ENCODE peak calls at places on chromosomes 3 and 15, in six cellular contexts. D is K562, Y is upper lobe of left lung, N is GM23248, J is uterus, T is right cardiac atrium. P is an unnamed sample.

GRCh38 chr3:189170559-189170958 is 1.2 kb upstream of the TPRG1 start:
- DNase-seq in D (no peak), Y (no peak), N (no peak), J (no peak), T (no peak), P (no peak)

GRCh38 chr3:142981108-142981507 is 17.6 kb upstream of the PAQR9 start:
- DNase-seq in D (peak; percentile 43), Y (no peak), N (no peak), J (no peak), T (no peak), P (no peak)

GRCh38 chr3:14847613-14848541 is 29.1 kb downstream of the FGD5 start:
- DNase-seq in D (peak; percentile 80), Y (peak; percentile 52), N (no peak), J (no peak), T (peak; percentile 85), P (no peak)

GRCh38 chr15:99442268-99442897 is 123.4 kb upstream of the MEF2A start:
- DNase-seq in D (no peak), Y (peak; percentile 45), N (peak; percentile 92), J (peak; percentile 57), T (peak; percentile 89), P (no peak)

GRCh38 chr3:30342319-30343060 is 263.9 kb upstream of the TGFBR2 start:
- DNase-seq in D (no peak), Y (peak; percentile 43), N (peak; percentile 95), J (peak; percentile 35), T (peak; percentile 20), P (no peak)

GRCh38 chr15:76178321-76178720 is 118.5 kb downstream of the TMEM266 start:
- DNase-seq in D (no peak), Y (no peak), N (peak; percentile 35), J (no peak), T (no peak), P (no peak)

GRCh38 chr3:128083396-128083795 is 31.2 kb downstream of the SEC61A1 start:
- DNase-seq in D (no peak), Y (no peak), N (no peak), J (no peak), T (no peak), P (no peak)

GRCh38 chr3:73432021-73432722 is 192.6 kb downstream of the PDZRN3 start:
- DNase-seq in D (peak; percentile 37), Y (no peak), N (peak; percentile 73), J (peak; percentile 45), T (peak; percentile 65), P (no peak)

GRCh38 chr3:45509038-45509767 is 85.3 kb upstream of the LIMD1 start:
- DNase-seq in D (peak; percentile 13), Y (no peak), N (peak; percentile 98), J (no peak), T (no peak), P (no peak)

GRCh38 chr3:34988296-34988695 is 651.0 kb upstream of the ARPP21 start:
- DNase-seq in D (no peak), Y (no peak), N (no peak), J (no peak), T (peak; percentile 32), P (no peak)

GRCh38 chr3:109098245-109098644 is 19.7 kb downstream of the MORC1 start:
- DNase-seq in D (peak; percentile 13), Y (no peak), N (no peak), J (no peak), T (no peak), P (no peak)

GRCh38 chr3:6807967-6808588 is 52.8 kb upstream of the GRM7 start:
- DNase-seq in D (no peak), Y (no peak), N (peak; percentile 0), J (no peak), T (no peak), P (no peak)

GRCh38 chr3:133674290-133674912 is 12.7 kb upstream of the TOPBP1 start:
- DNase-seq in D (no peak), Y (no peak), N (peak; percentile 7), J (no peak), T (no peak), P (no peak)

GRCh38 chr3:111548060-111548459 is 6.1 kb downstream of the CD96 start:
- DNase-seq in D (no peak), Y (no peak), N (peak; percentile 17), J (no peak), T (no peak), P (no peak)

GRCh38 chr3:130658666-130659065 is 88.0 kb downstream of the PIK3R4 start:
- DNase-seq in D (no peak), Y (no peak), N (peak; percentile 63), J (peak; percentile 44), T (peak; percentile 43), P (no peak)

GRCh38 chr15:51849866-51850265 is 20.4 kb downstream of the TMOD3 start:
- DNase-seq in D (no peak), Y (no peak), N (no peak), J (no peak), T (no peak), P (no peak)

GRCh38 chr3:183212565-183212964 is 40.5 kb upstream of the B3GNT5 start:
- DNase-seq in D (no peak), Y (peak; percentile 31), N (no peak), J (no peak), T (no peak), P (no peak)

GRCh38 chr3:179236676-179237301 is 14.1 kb downstream of the KCNMB3 start:
- DNase-seq in D (peak; percentile 46), Y (no peak), N (no peak), J (no peak), T (no peak), P (no peak)

GRCh38 chr3:196517919-196518318 is 2.8 kb upstream of the SMCO1 start:
- DNase-seq in D (peak; percentile 77), Y (no peak), N (no peak), J (no peak), T (no peak), P (no peak)

GRCh38 chr3:13332158-13332557 is 88.0 kb downstream of the NUP210 start:
- DNase-seq in D (no peak), Y (no peak), N (no peak), J (no peak), T (no peak), P (no peak)

GRCh38 chr3:135261916-135262315 is 466.9 kb downstream of the EPHB1 start:
- DNase-seq in D (no peak), Y (no peak), N (no peak), J (no peak), T (no peak), P (no peak)

GRCh38 chr3:100268156-100268555 is 7.4 kb downstream of the TBC1D23 start:
- DNase-seq in D (no peak), Y (no peak), N (peak; percentile 45), J (no peak), T (no peak), P (no peak)

GRCh38 chr3:179898024-179898423 is 138.7 kb downstream of the PEX5L start:
- DNase-seq in D (peak; percentile 79), Y (no peak), N (peak; percentile 42), J (no peak), T (no peak), P (no peak)

GRCh38 chr3:30693470-30694120 is 87.2 kb downstream of the TGFBR2 start:
- DNase-seq in D (peak; percentile 34), Y (peak; percentile 41), N (peak; percentile 79), J (no peak), T (peak; percentile 71), P (no peak)

GRCh38 chr15:34116620-34117019 is 14.7 kb downstream of the PGBD4 start:
- DNase-seq in D (no peak), Y (no peak), N (no peak), J (no peak), T (no peak), P (no peak)

DNA sequence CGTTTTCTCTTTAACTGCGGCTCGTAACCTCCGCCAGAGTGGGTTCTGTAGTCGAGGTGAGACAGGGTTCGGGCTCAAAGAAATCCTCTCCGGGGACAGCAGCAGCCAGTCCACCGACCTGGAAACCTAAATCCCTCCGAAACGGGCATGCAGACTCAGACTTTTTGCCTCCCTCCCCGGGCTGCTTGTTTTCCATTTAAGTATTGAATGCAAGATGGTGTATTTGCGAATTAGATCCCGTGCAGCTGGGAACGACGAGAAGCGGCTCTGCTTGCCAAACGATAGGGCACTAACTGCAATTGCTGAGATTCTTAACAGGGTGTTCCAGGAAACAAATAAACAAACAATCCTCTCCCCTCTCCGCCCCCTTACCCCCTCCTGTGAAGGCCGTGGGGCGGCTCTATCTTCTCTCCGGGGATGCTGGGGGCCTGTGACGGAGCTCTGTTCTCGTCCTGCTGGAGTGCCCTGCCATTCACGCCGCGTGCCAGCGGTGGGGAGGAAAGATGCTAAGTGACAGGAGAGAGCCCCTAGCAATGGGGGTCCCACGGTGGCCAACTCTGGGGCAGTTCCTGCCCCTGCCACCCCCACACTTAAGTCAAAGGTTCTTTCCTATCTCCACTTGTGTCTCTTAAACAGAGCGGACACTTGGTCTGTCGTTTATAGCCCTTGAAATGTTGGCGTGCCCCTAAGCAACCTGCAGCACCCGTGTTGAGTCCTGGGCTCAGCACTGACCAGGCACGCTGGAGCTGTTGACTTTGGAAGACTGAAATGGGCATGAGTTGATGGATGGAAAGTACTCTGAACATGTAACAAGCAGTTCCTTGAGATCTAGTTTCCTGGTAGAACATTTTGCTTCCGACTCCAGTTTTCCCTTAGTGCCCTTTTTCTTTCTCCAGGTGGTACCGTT is 1.3 kb upstream of the ETV5 start:
- DNase-seq in D (peak; percentile 37), Y (peak; percentile 42), N (peak; percentile 58), J (peak; percentile 32), T (peak; percentile 71), P (no peak)
- H3K27ac ChIP-seq in D (peak overlapping the region; percentile 80), Y (peak overlapping the region; percentile 82), N (peak overlapping the region; percentile 87), J (peak overlapping the region; percentile 89), T (peak overlapping the region; percentile 86), P (no peak overlapping the region)

GRCh38 chr3:47010910-47011309 is 31.4 kb downstream of the NBEAL2 start:
- DNase-seq in D (no peak), Y (no peak), N (no peak), J (no peak), T (peak; percentile 27), P (no peak)
- H3K4me3 ChIP-seq in D (no peak overlapping the region), Y (no peak overlapping the region), N (no peak overlapping the region), J (no peak overlapping the region), T (no peak overlapping the region), P (no peak overlapping the region)

DNA sequence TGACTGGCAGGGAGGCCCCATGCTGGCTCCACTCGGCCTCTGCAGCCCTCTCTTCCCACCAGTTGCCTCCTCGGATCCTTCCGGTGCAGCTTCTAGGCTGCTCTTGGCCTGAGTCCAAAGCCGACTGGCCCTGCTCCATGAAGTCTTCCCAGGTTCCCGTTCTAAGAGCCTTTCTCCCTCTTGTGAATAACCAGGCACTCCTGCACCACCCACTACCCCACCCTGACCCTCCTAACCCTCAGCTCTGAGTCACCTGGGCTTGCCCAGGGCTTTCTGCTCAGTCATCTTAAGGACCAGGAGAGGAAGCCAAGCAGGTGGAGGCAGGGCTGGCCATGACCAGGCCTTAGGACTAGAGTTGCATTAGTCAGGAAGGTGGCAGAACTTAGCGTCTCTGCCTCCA is 28.1 kb upstream of the CNBP start:
- DNase-seq in D (peak; percentile 73), Y (peak; percentile 94), N (peak; percentile 92), J (peak; percentile 87), T (peak; percentile 90), P (no peak)
- H3K27ac ChIP-seq in D (peak overlapping the region; percentile 60), Y (peak overlapping the region; percentile 34), N (peak overlapping the region; percentile 47), J (peak overlapping the region; percentile 65), T (no peak overlapping the region), P (no peak overlapping the region)

DNA sequence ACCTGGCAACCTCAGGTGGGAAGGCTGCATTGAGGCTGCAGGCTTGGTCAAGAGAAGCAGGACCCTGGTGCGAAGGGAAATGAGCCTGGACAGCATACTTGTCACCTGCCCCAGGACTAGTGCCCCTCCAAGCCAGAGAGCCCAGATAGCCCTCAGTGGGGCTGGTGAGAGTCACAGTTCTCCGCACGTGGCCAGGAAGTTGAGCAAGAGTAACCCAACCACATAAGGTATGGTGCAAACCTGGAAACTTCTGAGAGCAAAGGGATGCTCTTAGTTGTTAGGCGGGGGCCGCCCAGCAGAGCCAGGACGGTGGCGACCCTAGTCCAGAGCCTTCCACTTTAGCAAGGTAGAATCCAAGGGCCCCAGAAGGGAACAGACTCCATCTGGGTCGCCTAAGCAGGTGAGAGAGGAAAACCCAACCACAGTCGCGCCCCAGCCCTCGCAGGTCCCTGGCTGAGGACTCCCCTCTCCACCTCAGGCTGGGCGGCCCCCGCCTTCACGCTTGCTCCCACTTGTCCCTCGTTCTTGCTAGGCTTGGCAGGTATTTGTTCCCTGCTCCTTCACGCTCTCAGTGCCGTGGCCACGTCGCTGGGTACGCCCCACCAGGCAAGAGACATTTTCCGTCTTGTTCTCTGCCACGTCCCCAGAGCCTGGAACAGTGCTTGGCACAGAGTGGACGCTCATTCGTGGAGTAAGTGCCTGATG is 1.1 kb upstream of the VPS18 start:
- DNase-seq in D (no peak), Y (no peak), N (no peak), J (no peak), T (peak; percentile 62), P (no peak)
- H3K4me3 ChIP-seq in D (no peak overlapping the region), Y (no peak overlapping the region), N (no peak overlapping the region), J (peak overlapping the region; percentile 83), T (no peak overlapping the region), P (peak overlapping the region; percentile 36)

P was measured in CD8-positive, alpha-beta T cell.